ENCODE peak calls at places on chromosomes 16 and 17, in six cellular contexts. I is CD8-positive, alpha-beta memory T cell; W is fibroblast of pulmonary artery; X is cardiac muscle cell; B is psoas muscle; G is esophagus squamous epithelium. E is an unnamed sample.

GRCh38 chr16:19098173-19098572 is 15.6 kb upstream of the ITPRIPL2 start:
- DNase-seq in G (no peak), X (no peak), I (no peak), W (no peak), B (no peak), E (no peak)

GRCh38 chr17:65039349-65039988 is 17.1 kb downstream of the GNA13 start:
- DNase-seq in I (no peak), B (no peak), W (no peak), G (no peak), X (no peak), E (peak; percentile 61)

GRCh38 chr17:385195-385835 is 32.7 kb upstream of the RPH3AL start:
- DNase-seq in X (peak; percentile 28), W (no peak), I (no peak), G (no peak), B (peak; percentile 84), E (peak; percentile 3)

GRCh38 chr16:30076276-30076791 is 540 bp downstream of the PPP4C start:
- DNase-seq in G (no peak), B (peak; percentile 69), I (no peak), W (no peak), X (no peak), E (no peak)

GRCh38 chr17:58330997-58331814 is 2.6 kb upstream of the TSPOAP1 start:
- DNase-seq in X (no peak), G (no peak), W (no peak), B (no peak), I (peak; percentile 63), E (peak; percentile 62)

GRCh38 chr16:82301108-82301755 is 131.2 kb upstream of the MPHOSPH6 start:
- DNase-seq in I (no peak), B (no peak), X (no peak), G (no peak), W (no peak), E (no peak)

GRCh38 chr17:15917439-15918027 is 27.4 kb upstream of the ADORA2B start:
- DNase-seq in I (no peak), G (no peak), X (peak; percentile 45), B (no peak), W (no peak), E (no peak)

GRCh38 chr16:5450435-5451104 is 353.0 kb upstream of the EEF2KMT start:
- DNase-seq in B (no peak), W (no peak), G (no peak), I (no peak), X (no peak), E (no peak)

GRCh38 chr16:52837251-52837650 is 215.4 kb downstream of the CHD9NB start:
- DNase-seq in W (no peak), G (no peak), I (no peak), X (no peak), B (no peak), E (no peak)

GRCh38 chr16:65697516-65697915 is 575.7 kb upstream of the CDH11 start:
- DNase-seq in B (no peak), W (no peak), I (no peak), X (peak; percentile 42), G (no peak), E (no peak)

GRCh38 chr17:44901323-44901965 is 2.2 kb upstream of the EFTUD2 start:
- DNase-seq in B (no peak), W (peak; percentile 63), I (no peak), G (no peak), X (peak; percentile 58), E (no peak)

GRCh38 chr17:33299115-33299514 is 6.0 kb upstream of the ASIC2 start:
- DNase-seq in I (no peak), B (no peak), G (no peak), X (no peak), W (no peak), E (no peak)

GRCh38 chr17:80081596-80081995 is 19.8 kb upstream of the GAA start:
- DNase-seq in I (no peak), X (no peak), G (no peak), B (no peak), W (no peak), E (no peak)

GRCh38 chr17:298791-299450 is 53.7 kb downstream of the RPH3AL start:
- DNase-seq in X (peak; percentile 79), G (no peak), W (no peak), I (no peak), B (peak; percentile 86), E (no peak)

GRCh38 chr17:79019631-79020584 is 4.1 kb upstream of the C1QTNF1 start:
- DNase-seq in B (peak; percentile 72), X (peak; percentile 90), G (no peak), I (peak; percentile 20), W (peak; percentile 91), E (no peak)

GRCh38 chr16:15461376-15461775 is 27.0 kb downstream of the BMERB1 start:
- DNase-seq in W (no peak), G (no peak), X (no peak), B (no peak), I (no peak), E (no peak)

GRCh38 chr17:49110504-49110903 is 22.1 kb upstream of the B4GALNT2 start:
- DNase-seq in I (no peak), B (no peak), G (no peak), X (no peak), W (no peak), E (no peak)

GRCh38 chr16:1301562-1301961 is 7.9 kb upstream of the UBE2I start:
- DNase-seq in G (no peak), X (no peak), B (no peak), W (no peak), I (no peak), E (no peak)

GRCh38 chr16:27791404-27791719 is 241.4 kb downstream of the KATNIP start:
- DNase-seq in X (no peak), B (no peak), G (no peak), I (no peak), W (no peak), E (no peak)

GRCh38 chr16:62383941-62384340 is 347.7 kb upstream of the CDH8 start:
- DNase-seq in X (no peak), W (no peak), I (no peak), B (no peak), G (no peak), E (no peak)